ENCODE peak calls at places on chromosomes 13 and 19, in five cellular contexts. D is stimulated activated CD8-positive, alpha-beta memory T cell treated with anti-CD3 and anti-CD28 coated beads, Interleukin-4, amount 100 ng/mL, for 4 hours; O is brain microvascular endothelial cell; I is left cardiac atrium; J is HFFc6. G is an unnamed sample.

GRCh38 chr13:96492758-96493157 is 402.9 kb downstream of the HS6ST3 start:
- DNase-seq in D (no peak), O (no peak), I (no peak), J (no peak), G (no peak)

GRCh38 chr13:101917475-101917810 is 465.0 kb downstream of the ITGBL1 start:
- DNase-seq in D (no peak), O (no peak), I (no peak), J (no peak), G (no peak)

GRCh38 chr19:5627395-5627904 is 4.6 kb downstream of the SAFB start:
- DNase-seq in D (no peak), O (peak), I (peak), J (no peak), G (no peak)

GRCh38 chr19:10782795-10783194 is 53.2 kb downstream of the TMED1 start:
- DNase-seq in D (no peak), O (no peak), I (no peak), J (no peak), G (no peak)

GRCh38 chr19:40703029-40703755 is 12.7 kb upstream of the NUMBL start:
- DNase-seq in D (no peak), O (no peak), I (no peak), J (no peak), G (no peak)

GRCh38 chr13:44311011-44311481 is 62.6 kb upstream of the SERP2 start:
- DNase-seq in D (no peak), O (no peak), I (no peak), J (no peak), G (peak)

GRCh38 chr13:40304391-40304790 is 362.1 kb downstream of the FOXO1 start:
- DNase-seq in D (no peak), O (no peak), I (no peak), J (no peak), G (no peak)

GRCh38 chr19:35438527-35438926 is 9.5 kb upstream of the FFAR2 start:
- DNase-seq in D (no peak), O (no peak), I (no peak), J (no peak), G (no peak)

GRCh38 chr13:20351279-20352022 is 119.3 kb upstream of the GJB6 start:
- DNase-seq in D (no peak), O (peak), I (no peak), J (peak), G (peak)

GRCh38 chr19:19531951-19532805 is 3.5 kb downstream of the YJEFN3 start:
- DNase-seq in D (peak), O (peak), I (peak), J (peak), G (no peak)

GRCh38 chr19:10106100-10106936 is at the start of gene PPAN:
- DNase-seq in D (peak), O (peak), I (peak), J (peak), G (peak)

GRCh38 chr19:43731346-43731745 is 15.5 kb downstream of the IRGC start:
- DNase-seq in D (no peak), O (no peak), I (no peak), J (no peak), G (no peak)

GRCh38 chr19:44740351-44740824 is 8.1 kb upstream of the BCL3 start:
- DNase-seq in D (no peak), O (no peak), I (no peak), J (no peak), G (no peak)

GRCh38 chr19:411723-412355 is 2.9 kb upstream of the C2CD4C start:
- DNase-seq in D (no peak), O (no peak), I (no peak), J (no peak), G (no peak)

GRCh38 chr19:51702754-51703654 is 9.9 kb downstream of the SPACA6 start:
- DNase-seq in D (no peak), O (no peak), I (no peak), J (no peak), G (peak)

GRCh38 chr19:1366899-1367870 is 16.5 kb upstream of the NDUFS7 start:
- DNase-seq in D (no peak), O (no peak), I (no peak), J (no peak), G (no peak)

GRCh38 chr19:3420909-3421619 is 54.7 kb downstream of the NFIC start:
- DNase-seq in D (no peak), O (no peak), I (no peak), J (no peak), G (no peak)

GRCh38 chr13:74243637-74244526 is 109.7 kb upstream of the KLF12 start:
- DNase-seq in D (no peak), O (peak), I (no peak), J (peak), G (peak)

GRCh38 chr13:33018886-33019285 is 2.7 kb downstream of the KL start:
- DNase-seq in D (no peak), O (no peak), I (no peak), J (no peak), G (no peak)

GRCh38 chr13:93723316-93723715 is 496.7 kb downstream of the GPC6 start:
- DNase-seq in D (no peak), O (peak), I (no peak), J (no peak), G (no peak)

GRCh38 chr19:15964231-15964630 is 15.4 kb downstream of the OR10H4 start:
- DNase-seq in D (no peak), O (no peak), I (no peak), J (no peak), G (no peak)

GRCh38 chr19:29831041-29831548 is 19.3 kb downstream of the CCNE1 start:
- DNase-seq in D (peak), O (no peak), I (no peak), J (no peak), G (peak)

GRCh38 chr13:48571121-48571901 is 38.4 kb upstream of the RCBTB2 start:
- DNase-seq in D (no peak), O (peak), I (no peak), J (peak), G (no peak)

GRCh38 chr13:97912139-97912535 is 41.3 kb upstream of the IPO5 start:
- DNase-seq in D (no peak), O (no peak), I (no peak), J (no peak), G (no peak)

GRCh38 chr13:48292650-48293049 is 10.9 kb upstream of the RB1 start:
- DNase-seq in D (no peak), O (no peak), I (no peak), J (no peak), G (no peak)

GRCh38 chr13:61417171-61417570 is 1.5 kb upstream of the PCDH20 start:
- DNase-seq in D (no peak), O (no peak), I (no peak), J (no peak), G (no peak)

GRCh38 chr13:102814025-102814607 is 15.2 kb downstream of the BIVM start:
- DNase-seq in D (no peak), O (no peak), I (no peak), J (no peak), G (no peak)

GRCh38 chr19:42113641-42114348 is 18.5 kb downstream of the POU2F2 start:
- DNase-seq in D (no peak), O (peak), I (no peak), J (peak), G (peak)

GRCh38 chr13:36417328-36417727 is 15.0 kb upstream of the CCNA1 start:
- DNase-seq in D (no peak), O (no peak), I (no peak), J (no peak), G (no peak)